ENCODE peak calls at places on chromosomes 1 and 21, in nine cellular contexts. K, S, W, X, N, D, A, C and J are unnamed samples.

GRCh38 chr1:241286486-241286885 is 70.5 kb downstream of the RGS7 start:
- DNase-seq in S (no peak), W (no peak), D (no peak), N (no peak), C (no peak), X (no peak), A (no peak), K (no peak), J (no peak)

GRCh38 chr1:31944205-31945089 is 6.3 kb upstream of the PTP4A2 start:
- DNase-seq in X (peak), W (peak), D (peak), S (peak), C (peak), A (peak), K (peak), N (peak), J (peak)

GRCh38 chr1:36369472-36369871 is 16.3 kb downstream of the STK40 start:
- DNase-seq in X (no peak), D (no peak), A (no peak), S (no peak), C (no peak), W (no peak), N (no peak), K (no peak), J (no peak)

GRCh38 chr1:91011726-91012125 is 10.1 kb downstream of the ZNF644 start:
- DNase-seq in D (no peak), K (no peak), C (no peak), X (no peak), S (no peak), W (no peak), N (no peak), A (no peak), J (no peak)

GRCh38 chr1:36350659-36351171 is 27.3 kb upstream of the EVA1B start:
- DNase-seq in N (no peak), W (no peak), S (peak), K (no peak), C (peak), A (no peak), X (no peak), D (no peak), J (no peak)

GRCh38 chr1:7752512-7753417 is 18.3 kb upstream of the VAMP3 start:
- DNase-seq in W (peak), N (peak), A (peak), C (peak), S (peak), X (peak), D (peak), K (peak), J (no peak)

GRCh38 chr1:215210167-215210566 is 127.6 kb downstream of the KCNK2 start:
- DNase-seq in W (no peak), A (no peak), D (no peak), C (no peak), K (no peak), N (no peak), S (no peak), X (no peak), J (no peak)

GRCh38 chr1:19087737-19088594 is 122.1 kb downstream of the UBR4 start:
- DNase-seq in S (no peak), C (no peak), D (no peak), A (no peak), X (no peak), W (no peak), N (no peak), K (no peak), J (peak)

GRCh38 chr1:212450331-212450881 is 17.7 kb downstream of the NENF start:
- DNase-seq in C (no peak), N (no peak), W (no peak), X (peak), D (no peak), S (no peak), K (peak), A (no peak), J (no peak)

GRCh38 chr1:224459051-224459450 is 24.5 kb upstream of the WDR26 start:
- DNase-seq in A (no peak), C (no peak), S (no peak), N (no peak), W (no peak), D (peak), X (no peak), K (no peak), J (no peak)

GRCh38 chr1:50368179-50369007 is 54.9 kb downstream of the DMRTA2 start:
- DNase-seq in D (peak), X (no peak), A (peak), S (peak), K (no peak), C (peak), N (peak), W (peak), J (peak)

GRCh38 chr1:53090227-53091147 is 28.5 kb downstream of the PODN start:
- DNase-seq in W (no peak), S (no peak), X (no peak), C (no peak), A (peak), D (no peak), K (peak), N (no peak), J (no peak)

GRCh38 chr1:66704177-66704880 is 47.9 kb upstream of the DYNLT5 start:
- DNase-seq in N (no peak), A (no peak), D (no peak), S (no peak), W (no peak), K (no peak), X (no peak), C (no peak), J (no peak)

GRCh38 chr1:221699582-221700519 is 42.0 kb downstream of the DUSP10 start:
- DNase-seq in C (no peak), S (no peak), K (no peak), W (no peak), X (peak), A (no peak), N (no peak), D (no peak), J (no peak)

GRCh38 chr1:198903203-198903602 is 264.4 kb downstream of the PTPRC start:
- DNase-seq in N (no peak), X (no peak), A (no peak), S (no peak), C (no peak), K (no peak), D (no peak), W (no peak), J (no peak)

GRCh38 chr1:229947968-229948367 is 119.1 kb upstream of the GALNT2 start:
- DNase-seq in X (no peak), C (no peak), K (no peak), N (no peak), D (no peak), W (no peak), S (no peak), A (no peak), J (no peak)

GRCh38 chr1:19735419-19736127 is 64.1 kb downstream of the TMCO4 start:
- DNase-seq in S (no peak), A (peak), X (peak), W (no peak), N (no peak), C (no peak), K (peak), D (peak), J (no peak)

GRCh38 chr1:147109762-147110161 is 62.5 kb downstream of the PRKAB2 start:
- DNase-seq in S (no peak), W (no peak), D (no peak), A (no peak), K (no peak), C (no peak), N (no peak), X (no peak), J (no peak)

GRCh38 chr1:15932612-15933011 is 43.3 kb downstream of the ZBTB17 start:
- DNase-seq in A (no peak), S (no peak), N (no peak), C (no peak), D (no peak), K (no peak), W (no peak), X (no peak), J (peak)

GRCh38 chr1:205456383-205456867 is 580 bp upstream of the BLACAT1 start:
- DNase-seq in C (no peak), W (peak), A (no peak), K (no peak), S (no peak), D (no peak), X (no peak), N (no peak), J (no peak)

GRCh38 chr1:173268786-173269277 is 61.7 kb upstream of the TNFSF4 start:
- DNase-seq in W (no peak), K (no peak), S (no peak), N (no peak), A (no peak), C (no peak), D (no peak), X (no peak), J (no peak)

GRCh38 chr1:25065246-25066238 is 135.5 kb upstream of the RUNX3 start:
- DNase-seq in D (no peak), S (peak), A (peak), K (no peak), N (no peak), X (peak), C (no peak), W (no peak), J (no peak)

GRCh38 chr1:46183119-46183842 is 7.0 kb upstream of the P3R3URF start:
- DNase-seq in D (peak), N (peak), S (no peak), A (peak), W (no peak), C (peak), X (peak), K (peak), J (no peak)

GRCh38 chr1:184483101-184483813 is 96.4 kb downstream of the C1orf21 start:
- DNase-seq in X (peak), D (peak), W (no peak), N (no peak), A (peak), K (no peak), C (no peak), S (no peak), J (no peak)

GRCh38 chr1:100306735-100307313 is 40.8 kb downstream of the RTCA start:
- DNase-seq in X (no peak), W (no peak), C (no peak), N (no peak), K (no peak), S (no peak), A (no peak), D (no peak), J (no peak)

GRCh38 chr1:56508523-56508983 is 70.8 kb downstream of the PLPP3 start:
- DNase-seq in S (no peak), C (no peak), K (peak), A (peak), N (no peak), X (no peak), D (peak), W (no peak), J (no peak)

GRCh38 chr1:26387447-26387846 is 14.9 kb upstream of the ZNF683 start:
- DNase-seq in N (peak), K (no peak), A (no peak), C (no peak), W (no peak), D (no peak), S (no peak), X (no peak), J (no peak)

GRCh38 chr1:109281680-109282496 is 1.1 kb downstream of the PSRC1 start:
- DNase-seq in C (no peak), D (no peak), W (no peak), A (no peak), K (no peak), S (no peak), N (no peak), X (no peak), J (no peak)

GRCh38 chr1:219459321-219460105 is 153.4 kb downstream of the ZC3H11B start:
- DNase-seq in K (no peak), A (no peak), N (no peak), S (no peak), D (no peak), W (no peak), X (no peak), C (no peak), J (no peak)

GRCh38 chr21:25708467-25709065 is 26.1 kb downstream of the ATP5PF start:
- DNase-seq in X (peak), C (peak), A (peak), N (peak), S (peak), D (peak), W (no peak), K (peak), J (peak)

GRCh38 chr1:25875856-25876692 is 566 bp upstream of the PAQR7 start:
- DNase-seq in N (no peak), K (no peak), X (no peak), W (no peak), S (no peak), D (peak), A (no peak), C (no peak), J (no peak)

GRCh38 chr1:30300669-30301068 is 422.7 kb downstream of the MATN1 start:
- DNase-seq in N (no peak), C (no peak), S (no peak), D (no peak), A (no peak), X (no peak), W (no peak), K (no peak), J (no peak)

GRCh38 chr1:235838021-235838420 is 28.7 kb downstream of the LYST start:
- DNase-seq in S (no peak), W (no peak), N (no peak), C (no peak), K (no peak), D (no peak), A (no peak), X (no peak), J (no peak)

GRCh38 chr1:235841938-235842545 is 24.7 kb downstream of the LYST start:
- DNase-seq in C (no peak), A (no peak), N (no peak), X (no peak), K (no peak), S (no peak), D (no peak), W (no peak), J (peak)

GRCh38 chr1:235844776-235845175 is 21.9 kb downstream of the LYST start:
- DNase-seq in C (no peak), K (no peak), W (no peak), D (no peak), A (no peak), S (no peak), X (no peak), N (no peak), J (no peak)

GRCh38 chr1:235843458-235843857 is 23.2 kb downstream of the LYST start:
- DNase-seq in A (peak), K (no peak), X (no peak), N (peak), S (no peak), W (no peak), D (no peak), C (peak), J (peak)
- TF ChIP-seq CTCF in A (peak), K (peak), X (peak), N (peak), S (peak), W (peak), D (peak), C (peak), J (peak)

DNA sequence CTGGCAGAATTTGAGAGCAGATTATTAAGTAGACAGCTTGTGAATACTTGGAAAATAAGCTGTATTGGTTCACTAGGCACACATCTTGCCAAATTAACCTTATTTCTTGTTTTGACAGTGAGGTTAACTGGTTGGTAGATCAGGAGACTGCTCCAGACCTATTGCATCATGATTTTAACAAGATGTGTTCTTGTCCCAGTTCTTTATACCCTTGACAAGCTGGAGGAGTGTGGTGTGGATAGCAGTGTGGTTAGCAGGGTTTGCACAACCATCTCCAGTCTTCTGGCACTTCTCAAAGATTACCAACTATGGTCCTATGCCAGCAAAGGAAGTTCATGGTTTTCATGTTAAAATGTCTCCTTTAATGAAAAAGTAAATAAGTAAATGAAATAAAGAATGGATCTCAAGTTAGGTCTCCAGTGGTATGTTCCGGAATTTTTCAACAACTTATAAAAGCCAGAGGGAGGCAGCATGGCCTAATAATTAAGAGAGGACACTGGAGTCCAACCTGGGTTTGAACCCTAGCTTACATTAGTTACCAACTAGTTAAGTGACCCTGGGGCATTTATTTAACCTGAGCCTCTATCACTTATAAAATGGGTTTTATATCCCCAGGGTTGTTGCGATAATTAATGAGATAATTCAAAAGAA is 34.1 kb downstream of the DDX20 start:
- DNase-seq in W (no peak), S (no peak), K (no peak), X (peak), C (no peak), N (no peak), D (no peak), A (no peak), J (no peak)
- TF ChIP-seq CTCF in W (no peak), S (no peak), K (peak), X (no peak), C (no peak), N (no peak), D (peak), A (no peak), J (no peak)

DNA sequence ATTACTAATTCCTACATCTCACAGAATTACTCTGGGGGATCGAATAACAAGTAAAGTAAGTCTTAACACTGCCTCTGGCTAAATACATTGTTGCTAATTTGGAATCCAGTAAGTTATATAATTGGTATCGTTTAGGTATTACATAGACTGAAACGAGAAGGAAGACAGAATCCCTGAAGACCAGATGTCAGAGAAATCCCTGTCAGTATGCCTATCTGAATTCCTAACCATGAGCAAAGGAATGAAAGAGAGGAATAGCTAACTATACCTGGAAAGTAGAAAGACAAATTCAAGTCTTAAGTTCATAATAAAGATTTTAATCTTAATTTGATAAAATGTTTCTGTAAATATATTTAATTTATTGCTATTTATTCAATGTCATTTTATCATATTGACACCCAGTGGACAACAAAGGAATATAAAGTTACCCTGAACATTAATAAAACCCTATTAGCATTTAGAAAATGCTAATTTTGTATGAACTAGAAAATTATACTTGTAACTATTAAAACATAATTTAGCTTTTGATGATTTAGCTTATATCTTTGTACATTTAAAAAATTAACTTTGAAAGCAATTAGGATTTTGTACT is 11.4 kb downstream of the DEPDC1 start:
- DNase-seq in D (no peak), N (no peak), X (no peak), C (no peak), S (no peak), A (no peak), K (no peak), W (no peak), J (no peak)
- TF ChIP-seq CTCF in D (no peak), N (no peak), X (no peak), C (no peak), S (no peak), A (no peak), K (no peak), W (no peak), J (no peak)

GRCh38 chr1:47333578-47333921 is at the start of gene CMPK1:
- DNase-seq in D (peak), W (no peak), A (peak), N (peak), X (peak), S (peak), C (peak), K (peak), J (peak)

GRCh38 chr1:47331875-47332274 is 1.7 kb upstream of the CMPK1 start:
- DNase-seq in K (no peak), N (no peak), A (no peak), C (no peak), X (no peak), D (no peak), W (no peak), S (no peak), J (no peak)

GRCh38 chr1:47334765-47335435 is 1.3 kb downstream of the CMPK1 start:
- DNase-seq in W (no peak), D (no peak), S (no peak), N (no peak), K (no peak), A (no peak), C (no peak), X (no peak), J (no peak)

GRCh38 chr1:47332779-47333577 is 612 bp upstream of the CMPK1 start:
- DNase-seq in N (no peak), X (no peak), C (no peak), D (no peak), K (no peak), A (peak), S (no peak), W (no peak), J (no peak)

GRCh38 chr1:47333922-47334764 is 553 bp downstream of the CMPK1 start:
- DNase-seq in S (peak), C (peak), N (peak), D (peak), A (peak), X (peak), W (peak), K (peak), J (peak)
- TF ChIP-seq CTCF in S (no peak), C (peak), N (no peak), D (no peak), A (no peak), X (peak), W (peak), K (peak), J (peak)

GRCh38 chr1:153253693-153254092 is 5.8 kb upstream of the LORICRIN start:
- DNase-seq in K (no peak), C (no peak), W (no peak), X (no peak), D (no peak), S (no peak), N (no peak), A (no peak), J (no peak)

GRCh38 chr1:153251988-153252387 is 7.5 kb upstream of the LORICRIN start:
- DNase-seq in C (no peak), N (no peak), S (no peak), A (no peak), D (no peak), K (no peak), W (no peak), X (no peak), J (no peak)

GRCh38 chr1:153248480-153248879 is 11.0 kb upstream of the LORICRIN start:
- DNase-seq in S (no peak), D (no peak), A (no peak), W (no peak), X (no peak), N (no peak), C (no peak), K (no peak), J (no peak)

GRCh38 chr1:153251562-153251961 is 7.9 kb upstream of the LORICRIN start:
- DNase-seq in K (no peak), C (no peak), N (no peak), A (no peak), D (no peak), W (no peak), S (no peak), X (no peak), J (no peak)

GRCh38 chr1:153251087-153251486 is 8.4 kb upstream of the LORICRIN start:
- DNase-seq in S (no peak), D (no peak), N (no peak), C (no peak), A (no peak), W (no peak), K (no peak), X (no peak), J (no peak)
- TF ChIP-seq CTCF in S (no peak), D (no peak), N (no peak), C (no peak), A (no peak), W (no peak), K (no peak), X (no peak), J (no peak)